ENCODE peak calls at places on chromosomes 3 and 15, in six cellular contexts. A is A549, U is astrocyte of the cerebellum, D is uterus, Z is sigmoid colon, T is left ventricle myocardium inferior. N is an unnamed sample.

GRCh38 chr3:153330891-153331290 is 168.9 kb downstream of the RAP2B start:
- DNase-seq in A (no peak), D (no peak), Z (no peak), T (no peak), U (no peak), N (no peak)

GRCh38 chr3:29466442-29466841 is 185.6 kb downstream of the RBMS3 start:
- DNase-seq in Z (no peak), U (no peak), D (no peak), T (no peak), A (no peak), N (no peak)

GRCh38 chr15:92958105-92958504 is 58.0 kb downstream of the CHD2 start:
- DNase-seq in A (no peak), U (peak; percentile 28), D (no peak), Z (no peak), T (no peak), N (no peak)

GRCh38 chr3:39415983-39416382 is 9.5 kb downstream of the RPSA start:
- DNase-seq in A (peak; percentile 28), Z (no peak), D (no peak), T (no peak), U (no peak), N (no peak)

GRCh38 chr15:39823634-39824033 is 41.0 kb upstream of the FSIP1 start:
- DNase-seq in A (no peak), U (no peak), Z (no peak), D (no peak), T (no peak), N (no peak)

GRCh38 chr15:40059821-40060220 is 20.8 kb upstream of the SRP14 start:
- DNase-seq in T (no peak), U (no peak), D (no peak), Z (peak; percentile 36), A (no peak), N (no peak)

GRCh38 chr3:17179381-17180205 is 294.8 kb downstream of the PLCL2 start:
- DNase-seq in Z (no peak), A (no peak), U (no peak), D (no peak), T (no peak), N (no peak)

GRCh38 chr3:105786988-105787387 is 81.8 kb downstream of the CBLB start:
- DNase-seq in T (no peak), A (no peak), D (no peak), Z (no peak), U (no peak), N (no peak)

GRCh38 chr3:172974969-172975368 is 166.1 kb downstream of the SPATA16 start:
- DNase-seq in Z (no peak), T (no peak), A (no peak), D (no peak), U (no peak), N (no peak)

GRCh38 chr3:28376424-28376823 is 27.8 kb upstream of the AZI2 start:
- DNase-seq in A (no peak), T (no peak), U (no peak), D (no peak), Z (no peak), N (no peak)

GRCh38 chr15:87841426-87841998 is 415.0 kb downstream of the NTRK3 start:
- DNase-seq in T (peak; percentile 18), Z (no peak), D (no peak), A (no peak), U (no peak), N (no peak)

GRCh38 chr15:32888221-32888761 is 170.5 kb downstream of the GREM1 start:
- DNase-seq in A (no peak), U (no peak), Z (no peak), T (no peak), D (no peak), N (peak; percentile 95)

GRCh38 chr3:129016366-129016724 is 15.2 kb downstream of the EFCC1 start:
- DNase-seq in D (no peak), A (no peak), Z (no peak), T (no peak), U (no peak), N (no peak)

GRCh38 chr3:110307065-110307809 is 764.4 kb upstream of the NECTIN3 start:
- DNase-seq in T (no peak), U (no peak), A (no peak), Z (no peak), D (no peak), N (no peak)

GRCh38 chr3:54146383-54147239 is 24.3 kb downstream of the CACNA2D3 start:
- DNase-seq in D (no peak), A (peak; percentile 36), T (peak; percentile 52), U (no peak), Z (no peak), N (no peak)

GRCh38 chr3:153373571-153373970 is 211.5 kb downstream of the RAP2B start:
- DNase-seq in D (no peak), Z (no peak), T (no peak), U (no peak), A (no peak), N (no peak)

GRCh38 chr3:39780352-39780751 is 29.1 kb upstream of the MYRIP start:
- DNase-seq in U (no peak), T (no peak), D (no peak), A (no peak), Z (no peak), N (no peak)

GRCh38 chr15:62900071-62900812 is 142.3 kb upstream of the TPM1 start:
- DNase-seq in U (no peak), T (no peak), A (peak; percentile 50), Z (no peak), D (no peak), N (no peak)

GRCh38 chr3:138338816-138339215 is 9.2 kb upstream of the NME9 start:
- DNase-seq in A (no peak), T (no peak), U (no peak), D (no peak), Z (no peak), N (no peak)

GRCh38 chr3:140233702-140234101 is 298.7 kb downstream of the CLSTN2 start:
- DNase-seq in Z (no peak), A (no peak), U (no peak), D (no peak), T (no peak), N (no peak)

GRCh38 chr15:70142322-70143191 is 44.8 kb upstream of the TLE3 start:
- DNase-seq in Z (no peak), A (peak; percentile 27), U (no peak), D (peak; percentile 47), T (peak; percentile 70), N (no peak)

DNA sequence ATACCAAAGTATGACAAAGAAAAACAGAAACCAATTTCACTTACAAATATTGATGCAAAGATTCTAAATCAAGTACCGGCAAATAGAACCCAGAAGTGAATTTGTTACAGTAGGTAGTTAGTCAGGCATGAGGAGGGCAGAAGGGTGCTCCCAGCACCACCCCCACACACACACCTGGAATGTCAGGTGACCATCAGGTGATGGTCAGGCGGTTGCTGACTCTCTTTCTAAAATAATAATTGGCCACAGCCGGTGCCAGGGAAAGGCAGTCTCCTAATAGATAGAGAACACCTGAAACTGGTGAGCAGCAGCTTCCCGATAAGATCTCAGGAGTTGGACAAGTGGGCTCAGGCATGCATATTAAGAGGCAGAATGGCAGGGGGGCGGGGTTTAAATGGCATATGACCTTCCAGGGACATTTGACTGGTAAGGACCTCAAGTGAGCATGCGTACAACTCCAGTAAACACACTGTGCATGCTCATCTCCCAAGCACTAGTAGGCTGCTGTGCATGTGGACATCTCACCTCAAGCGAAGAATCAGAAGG is 131.1 kb downstream of the ANO10 start:
- DNase-seq in U (no peak), Z (no peak), D (no peak), A (no peak), T (no peak), N (no peak)
- H3K4me3 ChIP-seq in U (no peak overlapping the region), Z (no peak overlapping the region), D (no peak overlapping the region), A (no peak overlapping the region), T (no peak overlapping the region), N (no peak overlapping the region)

GRCh38 chr3:107241217-107241616 is 136.0 kb upstream of the CCDC54 start:
- DNase-seq in U (no peak), Z (no peak), D (peak; percentile 27), A (peak; percentile 42), T (peak; percentile 24), N (no peak)
- TF ChIP-seq CTCF in U (no peak), Z (no peak), D (no peak), A (no peak), T (peak; percentile 13), N (peak; percentile 21)

DNA sequence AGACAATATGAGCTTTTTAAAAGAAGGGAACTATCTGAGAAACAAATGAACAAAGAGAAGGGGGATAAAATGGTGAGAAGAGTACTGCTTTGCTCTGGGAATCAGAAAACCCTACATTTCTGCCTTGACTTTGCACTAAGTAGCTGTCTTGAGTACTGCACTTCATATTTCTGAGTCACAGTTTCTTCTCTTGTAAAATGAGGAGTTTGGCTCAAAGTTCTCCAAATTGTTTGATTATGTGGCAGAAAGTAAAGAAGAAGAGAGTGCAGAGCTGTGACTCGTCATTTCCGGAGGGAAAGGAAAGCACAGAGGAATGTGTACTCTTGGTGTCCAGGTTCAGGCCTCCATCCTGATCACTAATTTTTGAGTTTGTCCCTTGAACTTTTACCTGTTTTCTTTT is 54.7 kb downstream of the TP63 start:
- DNase-seq in T (no peak), Z (no peak), D (no peak), A (peak; percentile 72), U (peak; percentile 28), N (peak; percentile 54)
- H3K4me3 ChIP-seq in T (no peak overlapping the region), Z (no peak overlapping the region), D (no peak overlapping the region), A (no peak overlapping the region), U (no peak overlapping the region), N (no peak overlapping the region)

GRCh38 chr3:23888617-23889228 is 28.1 kb downstream of the NKIRAS1 start:
- DNase-seq in T (no peak), Z (no peak), U (peak; percentile 43), A (peak; percentile 47), D (no peak), N (no peak)
- TF ChIP-seq CTCF in T (peak; percentile 91), Z (peak; percentile 86), U (peak; percentile 62), A (peak; percentile 75), D (peak; percentile 78), N (peak; percentile 72)

GRCh38 chr3:50609071-50609742 is 2.4 kb downstream of the CISH start:
- DNase-seq in U (no peak), A (no peak), T (no peak), Z (no peak), D (no peak), N (no peak)
- H3K4me3 ChIP-seq in U (no peak overlapping the region), A (no peak overlapping the region), T (peak overlapping the region; percentile 81), Z (peak overlapping the region; percentile 73), D (no peak overlapping the region), N (no peak overlapping the region)

DNA sequence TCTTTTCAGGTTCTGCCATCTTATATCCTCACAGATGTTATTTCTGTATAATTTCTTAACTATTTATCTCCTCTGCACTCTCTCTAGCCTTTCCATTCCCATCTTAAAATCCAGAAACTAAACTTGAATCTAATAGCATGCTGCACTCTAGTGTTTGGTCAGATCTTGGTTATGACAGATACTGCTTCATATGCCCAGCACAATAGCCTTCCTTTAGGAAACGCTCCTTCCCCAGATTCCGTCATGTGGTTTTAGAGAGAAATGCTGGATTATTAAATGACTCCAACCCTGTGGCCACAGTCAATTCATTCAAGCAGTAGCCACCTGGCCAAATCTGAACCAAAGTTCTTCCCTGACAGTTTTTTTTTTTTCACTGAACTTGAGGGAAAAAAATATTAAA is 19.4 kb downstream of the RASGRP1 start:
- DNase-seq in Z (no peak), A (no peak), T (no peak), U (no peak), D (no peak), N (no peak)
- TF ChIP-seq CTCF in Z (no peak), A (no peak), T (no peak), U (no peak), D (no peak), N (no peak)

GRCh38 chr3:177294221-177294620 is 96.9 kb upstream of the TBL1XR1 start:
- DNase-seq in D (peak; percentile 69), U (peak; percentile 24), Z (peak; percentile 77), A (no peak), T (peak; percentile 56), N (no peak)
- H3K4me3 ChIP-seq in D (no peak overlapping the region), U (no peak overlapping the region), Z (no peak overlapping the region), A (no peak overlapping the region), T (no peak overlapping the region), N (no peak overlapping the region)

GRCh38 chr3:8488436-8488835 is 13.2 kb upstream of the LMCD1 start:
- DNase-seq in D (peak; percentile 29), U (no peak), A (no peak), T (no peak), Z (no peak), N (no peak)
- TF ChIP-seq CTCF in D (no peak), U (no peak), A (no peak), T (no peak), Z (no peak), N (no peak)

N was measured in BJ.